ENCODE peak calls at places on chromosomes 6 and 20, in nine cellular contexts. W, S, G, M, X, P, H, D and L are unnamed samples.

GRCh38 chr6:74606488-74607135 is 599.2 kb downstream of the COL12A1 start:
- DNase-seq in W (no peak), S (no peak), G (peak; percentile 4), M (peak; percentile 97), X (no peak), P (no peak), H (no peak), D (peak; percentile 54), L (no peak)

GRCh38 chr6:63740709-63741108 is 105.1 kb downstream of the PHF3 start:
- DNase-seq in W (no peak), S (no peak), G (peak; percentile 10), M (peak; percentile 90), X (no peak), P (no peak), H (no peak), D (no peak), L (no peak)

GRCh38 chr6:37381579-37381978 is 27.8 kb downstream of the RNF8 start:
- DNase-seq in W (no peak), S (no peak), G (peak; percentile 63), M (peak; percentile 72), X (peak; percentile 41), P (no peak), H (peak; percentile 2), D (peak; percentile 54), L (peak; percentile 87)

GRCh38 chr6:49606696-49607390 is 29.8 kb downstream of the RHAG start:
- DNase-seq in W (no peak), S (no peak), G (peak; percentile 42), M (peak; percentile 70), X (no peak), P (no peak), H (no peak), D (peak; percentile 60), L (peak; percentile 98)

GRCh38 chr20:59939879-59940128 is 301 bp downstream of the PPP1R3D start:
- DNase-seq in W (peak; percentile 69), S (no peak), G (peak; percentile 58), M (no peak), X (no peak), P (peak; percentile 84), H (no peak), D (no peak), L (no peak)

GRCh38 chr20:4013041-4013440 is 2.3 kb downstream of the RNF24 start:
- DNase-seq in W (no peak), S (no peak), G (no peak), M (no peak), X (no peak), P (no peak), H (no peak), D (no peak), L (no peak)

GRCh38 chr6:156060013-156060412 is 604.4 kb upstream of the NOX3 start:
- DNase-seq in W (no peak), S (no peak), G (no peak), M (no peak), X (peak; percentile 43), P (no peak), H (no peak), D (peak; percentile 20), L (no peak)

GRCh38 chr6:138991206-138991605 is 3.2 kb upstream of the REPS1 start:
- DNase-seq in W (no peak), S (no peak), G (no peak), M (no peak), X (no peak), P (no peak), H (no peak), D (no peak), L (no peak)

GRCh38 chr6:106757267-106757666 is 127.9 kb downstream of the QRSL1 start:
- DNase-seq in W (no peak), S (no peak), G (no peak), M (no peak), X (no peak), P (no peak), H (no peak), D (no peak), L (peak; percentile 85)

GRCh38 chr20:62104791-62105345 is 17.4 kb upstream of the LSM14B start:
- DNase-seq in W (no peak), S (no peak), G (no peak), M (no peak), X (no peak), P (no peak), H (no peak), D (no peak), L (no peak)

GRCh38 chr20:10022615-10023014 is 12.2 kb upstream of the ANKEF1 start:
- DNase-seq in W (no peak), S (no peak), G (no peak), M (no peak), X (no peak), P (no peak), H (no peak), D (peak; percentile 37), L (no peak)

GRCh38 chr6:125274935-125275334 is 26.8 kb downstream of the HDDC2 start:
- DNase-seq in W (no peak), S (no peak), G (no peak), M (no peak), X (no peak), P (no peak), H (no peak), D (no peak), L (peak; percentile 82)

GRCh38 chr6:37131960-37132253 is 38.0 kb upstream of the PIM1 start:
- DNase-seq in W (no peak), S (no peak), G (no peak), M (no peak), X (no peak), P (no peak), H (no peak), D (no peak), L (no peak)

GRCh38 chr6:44268095-44268628 is 2.1 kb upstream of the TMEM151B start:
- DNase-seq in W (no peak), S (no peak), G (peak; percentile 77), M (peak; percentile 17), X (peak; percentile 70), P (no peak), H (peak; percentile 39), D (peak; percentile 41), L (peak; percentile 81)

GRCh38 chr6:32140420-32141046 is 10.4 kb upstream of the FKBPL start:
- DNase-seq in W (no peak), S (no peak), G (no peak), M (no peak), X (no peak), P (no peak), H (no peak), D (no peak), L (no peak)

GRCh38 chr6:166561766-166562165 is 24.7 kb downstream of the RAMACL start:
- DNase-seq in W (no peak), S (no peak), G (no peak), M (no peak), X (no peak), P (no peak), H (no peak), D (no peak), L (no peak)

GRCh38 chr6:169994734-169995133 is 243.3 kb downstream of the ERMARD start:
- DNase-seq in W (no peak), S (peak; percentile 1), G (no peak), M (no peak), X (no peak), P (peak; percentile 23), H (no peak), D (no peak), L (no peak)

GRCh38 chr6:157952751-157953479 is 28.7 kb upstream of the SYNJ2 start:
- DNase-seq in W (no peak), S (no peak), G (no peak), M (no peak), X (no peak), P (no peak), H (no peak), D (no peak), L (no peak)

GRCh38 chr6:167832497-167833395 is 6.0 kb downstream of the AFDN start:
- DNase-seq in W (no peak), S (no peak), G (no peak), M (no peak), X (no peak), P (no peak), H (no peak), D (no peak), L (no peak)

GRCh38 chr6:44661221-44661609 is 273.7 kb downstream of the CDC5L start:
- DNase-seq in W (no peak), S (no peak), G (no peak), M (peak; percentile 95), X (no peak), P (no peak), H (no peak), D (no peak), L (no peak)

GRCh38 chr6:34027445-34027936 is 118.4 kb downstream of the GRM4 start:
- DNase-seq in W (peak; percentile 72), S (no peak), G (peak; percentile 82), M (no peak), X (no peak), P (peak; percentile 82), H (peak; percentile 30), D (peak; percentile 30), L (peak; percentile 74)

GRCh38 chr6:40999498-41000070 is 39.4 kb downstream of the UNC5CL start:
- DNase-seq in W (peak; percentile 64), S (peak; percentile 52), G (peak; percentile 62), M (peak; percentile 40), X (no peak), P (peak; percentile 80), H (no peak), D (peak; percentile 84), L (peak; percentile 47)

GRCh38 chr6:6224933-6225486 is 95.5 kb downstream of the F13A1 start:
- DNase-seq in W (no peak), S (no peak), G (no peak), M (no peak), X (no peak), P (no peak), H (no peak), D (no peak), L (no peak)

GRCh38 chr20:24165336-24166126 is 177.0 kb upstream of the GGTLC1 start:
- DNase-seq in W (no peak), S (no peak), G (no peak), M (no peak), X (no peak), P (no peak), H (no peak), D (no peak), L (no peak)

GRCh38 chr6:34243901-34244884 is 4.6 kb downstream of the SMIM29 start:
- DNase-seq in W (peak; percentile 65), S (peak; percentile 79), G (peak; percentile 95), M (peak; percentile 92), X (no peak), P (peak; percentile 80), H (no peak), D (peak; percentile 70), L (peak; percentile 61)

GRCh38 chr20:25191051-25191450 is 4.5 kb upstream of the ENTPD6 start:
- DNase-seq in W (peak; percentile 79), S (no peak), G (no peak), M (no peak), X (no peak), P (peak; percentile 80), H (no peak), D (no peak), L (no peak)

GRCh38 chr20:51639206-51639832 is 96.8 kb upstream of the NFATC2 start:
- DNase-seq in W (peak; percentile 70), S (no peak), G (peak; percentile 86), M (peak; percentile 52), X (no peak), P (peak; percentile 78), H (peak; percentile 22), D (peak; percentile 76), L (peak; percentile 24)

GRCh38 chr6:153001767-153002612 is 519 bp downstream of the MTRF1L start:
- DNase-seq in W (peak; percentile 20), S (no peak), G (no peak), M (peak; percentile 22), X (peak; percentile 35), P (no peak), H (no peak), D (peak; percentile 15), L (peak; percentile 48)

GRCh38 chr20:58236612-58237317 is 8.3 kb upstream of the ANKRD60 start:
- DNase-seq in W (peak; percentile 83), S (peak; percentile 78), G (peak; percentile 90), M (peak; percentile 62), X (peak; percentile 77), P (peak; percentile 87), H (peak; percentile 79), D (peak; percentile 76), L (peak; percentile 77)

GRCh38 chr6:123742626-123743025 is 61.0 kb upstream of the NKAIN2 start:
- DNase-seq in W (no peak), S (no peak), G (no peak), M (peak; percentile 14), X (no peak), P (no peak), H (no peak), D (no peak), L (no peak)

GRCh38 chr6:138543648-138544047 is 44.4 kb upstream of the NHSL1 start:
- DNase-seq in W (no peak), S (no peak), G (no peak), M (no peak), X (no peak), P (no peak), H (no peak), D (no peak), L (no peak)